ENCODE peak calls at places on chromosomes 12 and 14, in seven cellular contexts. Q is ascending aorta, B is HFF-Myc, Y is ovary, E is fibroblast of mammary gland, M is IMR-90, O is stomach. G is an unnamed sample.

GRCh38 chr14:76349993-76350392 is 25.9 kb upstream of the ESRRB start:
- DNase-seq in Q (no peak), B (no peak), Y (no peak), E (no peak), M (no peak), O (no peak), G (no peak)

GRCh38 chr14:104150201-104151027 is 12.0 kb downstream of the KIF26A start:
- DNase-seq in Q (no peak), B (peak), Y (peak), E (peak), M (no peak), O (no peak), G (peak)

GRCh38 chr14:90758959-90759358 is 57.3 kb downstream of the TTC7B start:
- DNase-seq in Q (peak), B (no peak), Y (peak), E (peak), M (peak), O (peak), G (peak)

GRCh38 chr14:95577875-95578274 is 43.0 kb downstream of the GLRX5 start:
- DNase-seq in Q (no peak), B (no peak), Y (no peak), E (no peak), M (no peak), O (no peak), G (no peak)

GRCh38 chr14:56414231-56414630 is 165.4 kb upstream of the TMEM260 start:
- DNase-seq in Q (no peak), B (no peak), Y (no peak), E (peak), M (no peak), O (no peak), G (no peak)

GRCh38 chr14:36070056-36071043 is 106.2 kb downstream of the PTCSC3 start:
- DNase-seq in Q (no peak), B (no peak), Y (no peak), E (peak), M (peak), O (peak), G (peak)

GRCh38 chr14:66619952-66620351 is 112.0 kb downstream of the GPHN start:
- DNase-seq in Q (no peak), B (no peak), Y (no peak), E (no peak), M (no peak), O (no peak), G (no peak)

GRCh38 chr14:101704140-101704539 is 57.4 kb upstream of the PPP2R5C start:
- DNase-seq in Q (no peak), B (no peak), Y (no peak), E (no peak), M (no peak), O (no peak), G (peak)

GRCh38 chr12:99195474-99195873 is 452.1 kb upstream of the GARIN6 start:
- DNase-seq in Q (no peak), B (no peak), Y (no peak), E (no peak), M (no peak), O (no peak), G (no peak)

GRCh38 chr12:83198291-83198690 is 511.6 kb downstream of the TMTC2 start:
- DNase-seq in Q (no peak), B (no peak), Y (no peak), E (no peak), M (no peak), O (no peak), G (no peak)

DNA sequence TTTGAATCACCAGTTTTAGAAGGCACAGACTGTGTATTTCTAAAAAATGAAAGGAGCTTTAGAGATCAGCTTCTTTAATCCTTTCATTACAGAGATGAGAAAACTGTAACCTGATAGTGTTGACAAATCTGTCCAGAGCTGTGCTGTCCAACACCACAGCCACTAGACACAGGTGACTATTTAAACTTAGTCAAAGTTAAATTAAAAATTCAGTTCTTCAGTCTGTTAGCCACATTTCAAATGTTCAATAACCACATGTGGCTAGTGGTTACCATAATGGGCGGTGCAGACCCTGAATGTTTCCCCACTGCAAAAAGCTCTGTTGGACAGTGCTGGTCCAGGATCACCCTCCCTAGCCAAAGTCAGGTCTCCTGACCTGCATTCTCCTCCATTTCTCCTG is 21.6 kb downstream of the DAD1 start:
- DNase-seq in Q (no peak), B (no peak), Y (no peak), E (no peak), M (no peak), O (no peak), G (peak)
- H3K4me3 ChIP-seq in Q (no peak), B (no peak), Y (no peak), E (no peak), M (no peak), O (no peak), G (no peak)

GRCh38 chr12:127888948-127889347 is 378.0 kb upstream of the TMEM132C start:
- DNase-seq in Q (no peak), B (no peak), Y (no peak), E (no peak), M (no peak), O (no peak), G (no peak)
- TF ChIP-seq CTCF in Q (no peak), B (no peak), Y (no peak), E (no peak), M (no peak), O (no peak), G (no peak)

GRCh38 chr12:122547330-122547729 is 20.3 kb downstream of the KNTC1 start:
- DNase-seq in Q (no peak), B (no peak), Y (no peak), E (no peak), M (peak), O (no peak), G (no peak)

GRCh38 chr12:122544537-122544936 is 17.5 kb downstream of the KNTC1 start:
- DNase-seq in Q (no peak), B (no peak), Y (no peak), E (no peak), M (no peak), O (no peak), G (peak)

DNA sequence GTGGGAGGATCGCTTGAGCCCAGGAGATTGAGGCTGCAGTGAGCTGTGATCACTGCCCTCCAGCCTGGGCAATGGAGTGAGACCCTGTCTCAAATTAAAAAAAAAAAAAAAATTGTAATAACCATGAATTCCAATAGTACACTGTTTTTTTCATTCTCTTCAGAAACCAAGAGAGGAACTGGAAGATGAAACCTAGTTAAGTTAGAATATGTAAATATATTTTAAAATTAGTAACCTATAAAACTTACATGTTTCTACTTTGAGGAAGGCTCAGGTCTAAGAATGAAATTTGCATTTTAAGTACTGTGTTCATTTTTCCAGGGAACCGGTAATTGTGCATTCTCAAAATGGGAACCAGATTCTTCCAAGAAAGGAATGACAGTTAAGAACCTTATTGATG is 18.8 kb downstream of the KNTC1 start:
- DNase-seq in Q (no peak), B (no peak), Y (no peak), E (no peak), M (no peak), O (no peak), G (peak)
- H3K4me3 ChIP-seq in Q (no peak), B (no peak), Y (no peak), E (no peak), M (no peak), O (no peak), G (peak)

GRCh38 chr12:27969011-27969900 is 3.3 kb downstream of the PTHLH start:
- DNase-seq in Q (no peak), B (no peak), Y (no peak), E (peak), M (peak), O (no peak), G (no peak)
- TF ChIP-seq CTCF in Q (peak), B (no peak), Y (no peak), E (peak), M (peak), O (no peak), G (no peak)

G was measured in GM12865.